ENCODE peak calls at places on chromosome 3, in four cellular contexts. One of them, this sample, is unnamed.

GRCh38 chr3:34683851-34684250 is 885.4 kb downstream of the PDCD6IP start:
- DNase-seq in stomach: peak; percentile 69
- DNase-seq in H1: peak; percentile 79
- DNase-seq in sigmoid colon: no peak
- DNase-seq in this sample: peak; percentile 74

GRCh38 chr3:69472093-69472492 is 86.2 kb upstream of the FRMD4B start:
- DNase-seq in stomach: no peak
- DNase-seq in H1: no peak
- DNase-seq in sigmoid colon: no peak
- DNase-seq in this sample: no peak

GRCh38 chr3:55286695-55287094 is 200.4 kb downstream of the WNT5A start:
- DNase-seq in stomach: no peak
- DNase-seq in H1: no peak
- DNase-seq in sigmoid colon: no peak
- DNase-seq in this sample: no peak

GRCh38 chr3:122727766-122728165 is 47.1 kb downstream of the PARP14 start:
- DNase-seq in stomach: no peak
- DNase-seq in H1: no peak
- DNase-seq in sigmoid colon: no peak
- DNase-seq in this sample: no peak

GRCh38 chr3:17974206-17974841 is 231.9 kb upstream of the TBC1D5 start:
- DNase-seq in stomach: no peak
- DNase-seq in H1: no peak
- DNase-seq in sigmoid colon: no peak
- DNase-seq in this sample: no peak

GRCh38 chr3:182971637-182972036 is 8.7 kb downstream of the DCUN1D1 start:
- DNase-seq in stomach: no peak
- DNase-seq in H1: no peak
- DNase-seq in sigmoid colon: no peak
- DNase-seq in this sample: no peak

GRCh38 chr3:155497930-155498647 is 204.6 kb upstream of the STRIT1 start:
- DNase-seq in stomach: no peak
- DNase-seq in H1: no peak
- DNase-seq in sigmoid colon: no peak
- DNase-seq in this sample: no peak

GRCh38 chr3:169246158-169246557 is 417.4 kb downstream of the MECOM start:
- DNase-seq in stomach: no peak
- DNase-seq in H1: no peak
- DNase-seq in sigmoid colon: no peak
- DNase-seq in this sample: no peak

GRCh38 chr3:100040846-100041245 is 73.5 kb downstream of the FILIP1L start:
- DNase-seq in stomach: no peak
- DNase-seq in H1: no peak
- DNase-seq in sigmoid colon: no peak
- DNase-seq in this sample: no peak

GRCh38 chr3:46971742-46972141 is 4.8 kb downstream of the CCDC12 start:
- DNase-seq in stomach: no peak
- DNase-seq in H1: no peak
- DNase-seq in sigmoid colon: no peak
- DNase-seq in this sample: no peak

GRCh38 chr3:65807225-65807624 is 231.5 kb downstream of the MAGI1 start:
- DNase-seq in stomach: no peak
- DNase-seq in H1: no peak
- DNase-seq in sigmoid colon: no peak
- DNase-seq in this sample: no peak

GRCh38 chr3:197713477-197713822 is 23.3 kb downstream of the RUBCN start:
- DNase-seq in stomach: no peak
- DNase-seq in H1: no peak
- DNase-seq in sigmoid colon: no peak
- DNase-seq in this sample: no peak

GRCh38 chr3:75294124-75294523 is 370.0 kb upstream of the FRG2C start:
- DNase-seq in stomach: peak; percentile 30
- DNase-seq in H1: peak; percentile 53
- DNase-seq in sigmoid colon: peak; percentile 72
- DNase-seq in this sample: peak; percentile 13

GRCh38 chr3:141096164-141096563 is 45.0 kb downstream of the SPSB4 start:
- DNase-seq in stomach: no peak
- DNase-seq in H1: no peak
- DNase-seq in sigmoid colon: peak; percentile 13
- DNase-seq in this sample: no peak

GRCh38 chr3:68249265-68249664 is 594.9 kb upstream of the SUCLG2 start:
- DNase-seq in stomach: no peak
- DNase-seq in H1: no peak
- DNase-seq in sigmoid colon: no peak
- DNase-seq in this sample: no peak

GRCh38 chr3:53375019-53375418 is 27.7 kb upstream of the DCP1A start:
- DNase-seq in stomach: peak; percentile 70
- DNase-seq in H1: peak; percentile 89
- DNase-seq in sigmoid colon: peak; percentile 77
- DNase-seq in this sample: peak; percentile 71

GRCh38 chr3:111858641-111859040 is 424 bp upstream of the PHLDB2 start:
- DNase-seq in stomach: no peak
- DNase-seq in H1: no peak
- DNase-seq in sigmoid colon: no peak
- DNase-seq in this sample: no peak

GRCh38 chr3:139642981-139643380 is 34.8 kb downstream of the NMNAT3 start:
- DNase-seq in stomach: no peak
- DNase-seq in H1: no peak
- DNase-seq in sigmoid colon: no peak
- DNase-seq in this sample: no peak

GRCh38 chr3:36493051-36493450 is 112.7 kb downstream of the STAC start:
- DNase-seq in stomach: no peak
- DNase-seq in H1: no peak
- DNase-seq in sigmoid colon: no peak
- DNase-seq in this sample: no peak

GRCh38 chr3:86594838-86595237 is 396.1 kb downstream of the VGLL3 start:
- DNase-seq in stomach: no peak
- DNase-seq in H1: no peak
- DNase-seq in sigmoid colon: no peak
- DNase-seq in this sample: no peak

GRCh38 chr3:170204023-170204472 is 18.2 kb upstream of the PRKCI start:
- DNase-seq in stomach: no peak
- DNase-seq in H1: no peak
- DNase-seq in sigmoid colon: no peak
- DNase-seq in this sample: no peak

GRCh38 chr3:113277886-113278598 is 66.7 kb downstream of the BOC start:
- DNase-seq in stomach: no peak
- DNase-seq in H1: no peak
- DNase-seq in sigmoid colon: no peak
- DNase-seq in this sample: no peak

GRCh38 chr3:61872077-61872706 is 310.8 kb downstream of the PTPRG start:
- DNase-seq in stomach: no peak
- DNase-seq in H1: no peak
- DNase-seq in sigmoid colon: no peak
- DNase-seq in this sample: no peak

GRCh38 chr3:168116279-168116678 is 20.6 kb upstream of the GOLIM4 start:
- DNase-seq in stomach: peak; percentile 39
- DNase-seq in H1: no peak
- DNase-seq in sigmoid colon: peak; percentile 67
- DNase-seq in this sample: peak; percentile 18

GRCh38 chr3:111246967-111247760 is 175.5 kb downstream of the NECTIN3 start:
- DNase-seq in stomach: no peak
- DNase-seq in H1: no peak
- DNase-seq in sigmoid colon: no peak
- DNase-seq in this sample: no peak

DNA sequence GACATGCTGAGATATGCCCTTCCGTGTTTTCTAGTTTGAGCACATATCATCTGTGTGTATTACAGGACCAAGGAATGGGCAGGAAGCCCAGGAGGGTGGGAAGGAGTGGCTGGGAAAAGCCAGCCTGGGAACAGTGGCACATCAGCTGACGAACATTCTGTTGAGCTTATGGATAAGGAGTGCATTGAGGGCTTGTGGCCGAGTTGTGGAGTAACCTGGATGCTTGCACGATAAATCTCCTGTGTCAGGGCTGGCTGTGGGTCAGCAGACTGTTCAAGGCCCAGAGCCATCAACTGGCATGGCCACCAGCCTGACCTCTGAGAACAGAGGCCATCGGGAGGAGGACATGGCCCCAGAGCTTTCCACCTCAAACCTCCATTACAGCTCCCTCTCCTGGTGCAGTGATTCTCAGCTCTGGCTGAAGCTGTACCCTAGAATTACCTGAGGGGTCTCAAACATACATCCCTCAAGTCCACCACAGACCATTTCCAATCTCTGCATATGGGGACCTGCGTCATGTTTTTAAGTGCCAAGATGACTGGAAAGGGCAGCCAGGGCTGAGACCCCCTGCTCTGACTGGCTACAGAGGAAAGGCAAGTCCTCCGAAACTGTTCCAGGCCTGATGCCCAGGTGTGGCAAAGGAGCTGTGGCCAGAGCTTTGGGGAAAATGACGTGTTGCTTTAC is 4.8 kb upstream of the VILL start:
- DNase-seq in stomach: peak; percentile 94
- DNase-seq in H1: no peak
- DNase-seq in sigmoid colon: peak; percentile 36
- DNase-seq in this sample: peak; percentile 83
- H3K27me3 ChIP-seq in stomach: no peaks in the 10 kb centered on the region
- H3K27me3 ChIP-seq in H1: no peaks in the 10 kb centered on the region
- H3K27me3 ChIP-seq in sigmoid colon: no peaks in the 10 kb centered on the region
- H3K27me3 ChIP-seq in this sample: no peaks in the 10 kb centered on the region

GRCh38 chr3:194539498-194539897 is 52.7 kb upstream of the ATP13A3 start:
- DNase-seq in stomach: no peak
- DNase-seq in H1: no peak
- DNase-seq in sigmoid colon: no peak
- DNase-seq in this sample: no peak

GRCh38 chr3:194540268-194540937 is 53.6 kb upstream of the ATP13A3 start:
- DNase-seq in stomach: peak; percentile 38
- DNase-seq in H1: no peak
- DNase-seq in sigmoid colon: no peak
- DNase-seq in this sample: no peak

GRCh38 chr3:194534243-194534642 is 47.4 kb upstream of the ATP13A3 start:
- DNase-seq in stomach: no peak
- DNase-seq in H1: no peak
- DNase-seq in sigmoid colon: no peak
- DNase-seq in this sample: no peak

GRCh38 chr3:194537732-194538247 is 51.0 kb upstream of the ATP13A3 start:
- DNase-seq in stomach: peak; percentile 61
- DNase-seq in H1: no peak
- DNase-seq in sigmoid colon: no peak
- DNase-seq in this sample: peak; percentile 23

GRCh38 chr3:194536883-194537637 is 50.3 kb upstream of the ATP13A3 start:
- DNase-seq in stomach: peak; percentile 80
- DNase-seq in H1: no peak
- DNase-seq in sigmoid colon: peak; percentile 75
- DNase-seq in this sample: peak; percentile 89
- H3K4me3 ChIP-seq in stomach: no peak overlapping the region
- H3K4me3 ChIP-seq in H1: no peak overlapping the region
- H3K4me3 ChIP-seq in sigmoid colon: no peak overlapping the region
- H3K4me3 ChIP-seq in this sample: no peak overlapping the region

DNA sequence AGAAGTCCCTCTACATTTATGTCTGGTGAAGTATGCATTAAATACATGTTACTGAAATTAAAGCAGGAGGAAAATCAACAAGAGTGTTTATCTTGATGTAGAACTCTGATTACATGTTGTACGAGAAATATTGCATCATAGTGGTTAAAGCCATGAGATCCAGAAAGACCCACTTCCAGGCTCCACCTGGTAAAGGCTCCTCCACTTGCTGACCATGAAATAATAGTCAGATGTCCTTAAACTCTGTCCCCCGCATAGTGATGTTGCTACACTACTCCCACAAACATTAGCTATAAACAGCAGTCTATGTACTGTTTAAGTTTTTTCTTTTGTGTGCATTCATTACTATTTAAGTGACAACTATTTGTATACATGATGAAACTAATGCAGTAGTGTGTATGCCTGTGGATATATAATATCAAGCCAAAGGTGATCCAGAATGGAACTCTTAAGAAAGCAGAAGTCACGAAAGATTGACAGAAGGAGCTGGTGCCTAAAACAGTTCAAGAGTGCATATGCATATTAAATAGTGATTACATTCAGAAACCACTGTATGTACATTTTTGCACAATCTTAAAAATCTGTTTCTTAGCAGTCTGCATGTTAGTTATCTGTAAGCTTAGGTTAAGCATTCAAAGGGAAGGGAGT is 264.4 kb upstream of the KCNMB2 start:
- DNase-seq in stomach: no peak
- DNase-seq in H1: no peak
- DNase-seq in sigmoid colon: no peak
- DNase-seq in this sample: no peak
- TF ChIP-seq EP300 in stomach: no peak
- TF ChIP-seq EP300 in H1: no peak
- TF ChIP-seq EP300 in sigmoid colon: no peak
- TF ChIP-seq EP300 in this sample: no peak

GRCh38 chr3:10723991-10724390 is 92.0 kb upstream of the SLC6A11 start:
- DNase-seq in stomach: no peak
- DNase-seq in H1: no peak
- DNase-seq in sigmoid colon: no peak
- DNase-seq in this sample: no peak

GRCh38 chr3:10725067-10725466 is 91.0 kb upstream of the SLC6A11 start:
- DNase-seq in stomach: no peak
- DNase-seq in H1: no peak
- DNase-seq in sigmoid colon: no peak
- DNase-seq in this sample: no peak

GRCh38 chr3:10726787-10727186 is 89.2 kb upstream of the SLC6A11 start:
- DNase-seq in stomach: no peak
- DNase-seq in H1: no peak
- DNase-seq in sigmoid colon: no peak
- DNase-seq in this sample: no peak

GRCh38 chr3:10722921-10723320 is 93.1 kb upstream of the SLC6A11 start:
- DNase-seq in stomach: no peak
- DNase-seq in H1: no peak
- DNase-seq in sigmoid colon: no peak
- DNase-seq in this sample: no peak

GRCh38 chr3:10725846-10726245 is 90.2 kb upstream of the SLC6A11 start:
- DNase-seq in stomach: no peak
- DNase-seq in H1: no peak
- DNase-seq in sigmoid colon: no peak
- DNase-seq in this sample: no peak
- H3K27me3 ChIP-seq in stomach: peaks cover 60% of the 10 kb centered on the region
- H3K27me3 ChIP-seq in H1: no peaks in the 10 kb centered on the region
- H3K27me3 ChIP-seq in sigmoid colon: no peaks in the 10 kb centered on the region
- H3K27me3 ChIP-seq in this sample: peaks cover 9% of the 10 kb centered on the region

This sample was measured in transverse colon.